ENCODE peak calls at places on chromosomes 7 and 10, in five cellular contexts. B is suprapubic skin; W is HL-60; F is effector memory CD4-positive, alpha-beta T cell; Q is AG10803. C is an unnamed sample.

GRCh38 chr10:125599194-125599593 is 83.8 kb downstream of the TEX36 start:
- DNase-seq in Q (no peak), B (no peak), W (no peak), F (no peak), C (no peak)

GRCh38 chr7:97215556-97215955 is 98.1 kb downstream of the SDHAF3 start:
- DNase-seq in B (no peak), W (no peak), F (no peak), Q (no peak), C (no peak)

GRCh38 chr10:3094565-3095168 is 27.3 kb downstream of the PFKP start:
- DNase-seq in F (no peak), B (no peak), W (no peak), Q (peak; percentile 28), C (no peak)

GRCh38 chr10:28754930-28755718 is 77.8 kb downstream of the BAMBI start:
- DNase-seq in F (no peak), W (no peak), B (no peak), Q (no peak), C (no peak)

GRCh38 chr10:62454696-62455451 is 80.7 kb downstream of the ZNF365 start:
- DNase-seq in W (no peak), B (peak; percentile 64), Q (peak; percentile 91), F (no peak), C (no peak)

GRCh38 chr10:97319671-97320479 is 804 bp downstream of the FRAT1 start:
- DNase-seq in W (peak; percentile 82), F (peak; percentile 38), Q (no peak), B (peak; percentile 75), C (peak; percentile 65)

GRCh38 chr10:815338-816104 is 116.0 kb downstream of the LARP4B start:
- DNase-seq in B (no peak), Q (no peak), W (no peak), F (no peak), C (no peak)

GRCh38 chr7:1758859-1759521 is 88.9 kb downstream of the ELFN1 start:
- DNase-seq in B (no peak), Q (no peak), W (no peak), F (no peak), C (no peak)

GRCh38 chr7:27921081-27921836 is 181.3 kb downstream of the TAX1BP1 start:
- DNase-seq in Q (peak; percentile 88), F (no peak), W (peak; percentile 60), B (no peak), C (peak; percentile 50)

GRCh38 chr7:156735861-156736260 is 95.3 kb downstream of the RNF32 start:
- DNase-seq in F (no peak), Q (no peak), W (no peak), B (no peak), C (no peak)

GRCh38 chr10:129900825-129901224 is 63.2 kb downstream of the EBF3 start:
- DNase-seq in F (no peak), W (no peak), B (no peak), Q (no peak), C (no peak)

GRCh38 chr10:57262908-57263307 is 901.8 kb upstream of the ZWINT start:
- DNase-seq in F (no peak), W (no peak), Q (no peak), B (no peak), C (no peak)

GRCh38 chr7:76326646-76327233 is 24.3 kb downstream of the HSPB1 start:
- DNase-seq in Q (no peak), F (no peak), B (no peak), W (no peak), C (no peak)

GRCh38 chr10:43050011-43050410 is 26.9 kb upstream of the RET start:
- DNase-seq in F (no peak), W (no peak), B (no peak), Q (no peak), C (no peak)

GRCh38 chr7:78587443-78588044 is 789.0 kb downstream of the PHTF2 start:
- DNase-seq in F (no peak), B (no peak), W (no peak), Q (peak; percentile 21), C (no peak)

DNA sequence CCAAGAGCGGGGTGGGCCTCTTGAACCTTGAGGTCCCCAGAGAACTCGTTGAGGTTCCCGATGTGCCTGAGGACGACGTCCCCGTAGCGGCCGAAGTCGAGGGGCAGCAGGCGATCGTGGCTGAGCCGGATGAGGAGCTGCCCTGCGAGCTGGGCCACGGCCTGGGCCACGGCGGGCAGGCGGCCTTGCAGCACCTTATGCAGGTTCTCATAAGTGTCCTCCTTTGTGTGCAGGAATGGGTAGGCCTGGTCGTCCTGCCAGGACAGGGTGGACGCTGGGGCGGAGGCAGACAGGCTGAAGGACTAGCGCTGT is 14.2 kb downstream of the TFR2 start:
- DNase-seq in W (no peak), B (no peak), Q (no peak), F (no peak), C (no peak)
- H3K4me3 ChIP-seq in W (peak overlapping the region; percentile 29), B (no peak overlapping the region), Q (no peak overlapping the region), F (peak overlapping the region; percentile 60), C (peak overlapping the region; percentile 58)

GRCh38 chr7:138904122-138904435 is 77.1 kb downstream of the KIAA1549 start:
- DNase-seq in Q (no peak), F (no peak), B (no peak), W (no peak), C (no peak)
- H3K4me3 ChIP-seq in Q (no peak overlapping the region), F (peak overlapping the region; percentile 20), B (no peak overlapping the region), W (no peak overlapping the region), C (peak overlapping the region; percentile 38)

DNA sequence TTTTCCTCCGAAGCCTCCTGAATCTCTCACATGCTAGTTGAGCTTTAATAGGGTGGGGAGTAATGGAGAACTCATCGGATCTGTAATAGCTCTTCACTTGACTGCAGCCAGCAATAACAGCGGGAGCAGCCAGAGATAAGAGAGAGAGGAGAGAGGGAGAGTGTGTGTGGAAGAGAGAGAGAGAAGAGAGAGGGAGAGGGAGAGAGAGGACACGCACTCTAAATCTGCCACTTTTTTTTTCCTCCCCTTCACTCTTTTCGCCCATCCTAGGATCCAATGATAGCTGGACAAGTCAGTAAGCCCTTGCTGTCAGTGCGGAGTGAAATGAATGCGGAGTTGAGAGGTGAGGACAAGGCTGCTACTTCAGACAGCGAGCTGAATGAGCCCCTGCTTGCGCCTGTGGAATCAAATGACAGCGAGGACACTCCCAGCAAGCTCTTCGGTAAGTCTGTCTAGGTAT is 107.9 kb downstream of the POU6F2 start:
- DNase-seq in W (no peak), Q (no peak), B (no peak), F (no peak), C (no peak)
- H3K4me3 ChIP-seq in W (no peak overlapping the region), Q (no peak overlapping the region), B (peak overlapping the region; percentile 9), F (no peak overlapping the region), C (no peak overlapping the region)

GRCh38 chr10:98449287-98449686 is 2.6 kb upstream of the HPS1 start:
- DNase-seq in F (no peak), B (no peak), Q (no peak), W (no peak), C (no peak)

GRCh38 chr10:98446656-98447221 is at the start of gene HPS1:
- DNase-seq in B (peak; percentile 84), Q (peak; percentile 69), F (peak; percentile 64), W (peak; percentile 73), C (peak; percentile 81)

GRCh38 chr10:98444314-98445006 is 2.3 kb downstream of the HPS1 start:
- DNase-seq in Q (no peak), F (no peak), B (no peak), W (no peak), C (no peak)

GRCh38 chr10:98446121-98446655 is 547 bp downstream of the HPS1 start:
- DNase-seq in B (no peak), W (peak; percentile 58), F (peak; percentile 17), Q (peak; percentile 42), C (peak; percentile 20)

DNA sequence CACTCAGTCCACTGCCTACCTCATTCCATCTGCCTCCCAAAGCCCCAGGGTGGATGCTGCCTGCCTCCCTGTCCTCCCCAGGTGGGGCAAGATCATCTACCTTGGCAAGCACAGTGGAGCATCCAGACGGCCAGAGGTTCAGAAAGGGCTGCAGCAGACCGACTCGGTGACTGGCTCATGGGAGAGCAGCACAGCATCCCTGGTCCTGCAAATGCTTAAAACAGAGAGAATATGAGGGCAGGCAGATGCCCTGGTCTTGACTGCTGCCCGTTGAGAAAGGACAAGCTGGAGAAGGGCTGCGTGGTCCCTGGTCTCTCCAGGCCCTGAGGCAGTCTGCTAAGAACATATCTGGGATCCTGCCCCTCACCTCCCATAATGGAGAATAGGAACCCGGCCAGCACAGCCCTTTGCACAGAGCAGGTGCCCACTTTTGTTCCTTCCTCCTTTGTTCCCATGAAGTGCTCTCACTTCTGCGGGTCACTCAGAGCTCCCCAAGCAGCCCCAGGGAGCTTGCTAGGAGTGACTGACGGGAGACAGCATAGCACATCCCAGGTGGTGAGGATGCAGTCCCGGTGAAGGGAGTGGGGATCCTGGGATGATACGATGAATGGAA is 1.4 kb downstream of the HPS1 start:
- DNase-seq in W (no peak), Q (no peak), F (no peak), B (no peak), C (no peak)
- H3K4me3 ChIP-seq in W (peak overlapping the region; percentile 71), Q (peak overlapping the region; percentile 86), F (no peak overlapping the region), B (peak overlapping the region; percentile 82), C (peak overlapping the region; percentile 87)